ENCODE peak calls at places on chromosomes 3 and 15, in six cellular contexts. G, N, R, D, J and E are unnamed samples.

GRCh38 chr15:77606142-77607034 is 26.3 kb downstream of the LINGO1 start:
- DNase-seq in G (no peak), N (no peak), R (peak), D (no peak), J (no peak), E (no peak)

GRCh38 chr3:72085036-72085435 is 300.1 kb upstream of the PROK2 start:
- DNase-seq in G (peak), N (no peak), R (no peak), D (no peak), J (no peak), E (no peak)

GRCh38 chr3:153840487-153840886 is 280.7 kb upstream of the ARHGEF26 start:
- DNase-seq in G (no peak), N (no peak), R (no peak), D (no peak), J (peak), E (no peak)

GRCh38 chr3:126184465-126185000 is 4.1 kb upstream of the ALDH1L1 start:
- DNase-seq in G (no peak), N (no peak), R (no peak), D (no peak), J (no peak), E (no peak)

GRCh38 chr3:45056608-45057301 is 30.7 kb downstream of the CLEC3B start:
- DNase-seq in G (no peak), N (no peak), R (peak), D (no peak), J (no peak), E (no peak)

GRCh38 chr15:71328453-71328852 is 213.2 kb downstream of the THSD4 start:
- DNase-seq in G (no peak), N (no peak), R (no peak), D (no peak), J (no peak), E (no peak)

GRCh38 chr3:100769693-100770092 is 60.4 kb downstream of the TFG start:
- DNase-seq in G (no peak), N (no peak), R (no peak), D (no peak), J (no peak), E (no peak)

GRCh38 chr15:78429477-78429876 is 8.5 kb upstream of the IREB2 start:
- DNase-seq in G (peak), N (peak), R (no peak), D (peak), J (no peak), E (peak)

GRCh38 chr3:73141531-73141930 is 80.1 kb downstream of the EBLN2 start:
- DNase-seq in G (no peak), N (no peak), R (no peak), D (no peak), J (no peak), E (no peak)

GRCh38 chr15:77481670-77482069 is 61.0 kb downstream of the HMG20A start:
- DNase-seq in G (no peak), N (peak), R (no peak), D (no peak), J (no peak), E (no peak)

GRCh38 chr15:98289747-98290146 is 329.2 kb downstream of the ARRDC4 start:
- DNase-seq in G (no peak), N (no peak), R (no peak), D (no peak), J (no peak), E (peak)

GRCh38 chr15:60631620-60632019 is 152.7 kb upstream of the ICE2 start:
- DNase-seq in G (no peak), N (no peak), R (no peak), D (no peak), J (no peak), E (no peak)

GRCh38 chr15:63588826-63589225 is 8.4 kb upstream of the FBXL22 start:
- DNase-seq in G (no peak), N (no peak), R (no peak), D (no peak), J (no peak), E (no peak)

GRCh38 chr3:9248232-9249191 is 934 bp downstream of the SRGAP3 start:
- DNase-seq in G (peak), N (peak), R (peak), D (peak), J (no peak), E (no peak)

GRCh38 chr3:118972974-118973373 is 61.7 kb downstream of the IGSF11 start:
- DNase-seq in G (no peak), N (peak), R (no peak), D (peak), J (no peak), E (no peak)